ENCODE peak calls at places on chromosome 16, in eight cellular contexts. U is DMS53, P is A549, V is substantia nigra, L is GM19239, N is HCT116, E is GM23248, Y is kidney. D is an unnamed sample.

GRCh38 chr16:1082952-1083675 is 10.6 kb downstream of the SSTR5 start:
- DNase-seq in U (no peak), P (no peak), V (no peak), L (no peak), N (no peak), E (no peak), Y (peak), D (no peak)

GRCh38 chr16:53839150-53839549 is 135.2 kb downstream of the FTO start:
- DNase-seq in U (no peak), P (no peak), V (no peak), L (no peak), N (no peak), E (no peak), Y (no peak), D (no peak)

GRCh38 chr16:57519796-57520360 is 16.5 kb downstream of the CCDC102A start:
- DNase-seq in U (peak), P (peak), V (peak), L (peak), N (peak), E (peak), Y (peak), D (peak)

GRCh38 chr16:28923652-28924398 is 1.2 kb downstream of the RABEP2 start:
- DNase-seq in U (peak), P (no peak), V (no peak), L (peak), N (no peak), E (no peak), Y (no peak), D (peak)

GRCh38 chr16:67393111-67393789 is at the start of gene TPPP3:
- DNase-seq in U (peak), P (peak), V (peak), L (peak), N (no peak), E (peak), Y (peak), D (peak)

GRCh38 chr16:27408602-27409031 is 6.6 kb downstream of the IL21R start:
- DNase-seq in U (no peak), P (no peak), V (no peak), L (no peak), N (no peak), E (no peak), Y (no peak), D (no peak)

GRCh38 chr16:54026456-54026855 is 260.1 kb downstream of the IRX3 start:
- DNase-seq in U (no peak), P (no peak), V (no peak), L (no peak), N (no peak), E (peak), Y (no peak), D (no peak)

GRCh38 chr16:56961851-56962281 is at the start of gene CETP:
- DNase-seq in U (no peak), P (no peak), V (no peak), L (no peak), N (no peak), E (no peak), Y (peak), D (no peak)

GRCh38 chr16:26857371-26857770 is 209.4 kb upstream of the C16orf82 start:
- DNase-seq in U (no peak), P (no peak), V (no peak), L (no peak), N (no peak), E (no peak), Y (no peak), D (no peak)

GRCh38 chr16:3780570-3780969 is 63.2 kb upstream of the TRAP1 start:
- DNase-seq in U (peak), P (peak), V (no peak), L (no peak), N (no peak), E (peak), Y (no peak), D (no peak)

GRCh38 chr16:50196736-50197135 is 43.6 kb downstream of the TENT4B start:
- DNase-seq in U (no peak), P (no peak), V (no peak), L (no peak), N (no peak), E (peak), Y (no peak), D (no peak)

D was measured in osteoblast.